ENCODE peak calls at places on chromosomes 7 and 10, in five cellular contexts. One of them, this sample, is unnamed.

GRCh38 chr10:4131407-4132215 is 346.6 kb upstream of the KLF6 start:
- DNase-seq in left ventricle myocardium inferior: no peak
- DNase-seq in heart right ventricle: no peak
- DNase-seq in upper lobe of left lung: no peak
- DNase-seq in fibroblast of pulmonary artery: peak
- DNase-seq in this sample: no peak

GRCh38 chr10:115830260-115830970 is 442.6 kb downstream of the GFRA1 start:
- DNase-seq in left ventricle myocardium inferior: no peak
- DNase-seq in heart right ventricle: no peak
- DNase-seq in upper lobe of left lung: no peak
- DNase-seq in fibroblast of pulmonary artery: peak
- DNase-seq in this sample: no peak

GRCh38 chr10:52276982-52277381 is 37.1 kb upstream of the DKK1 start:
- DNase-seq in left ventricle myocardium inferior: no peak
- DNase-seq in heart right ventricle: no peak
- DNase-seq in upper lobe of left lung: no peak
- DNase-seq in fibroblast of pulmonary artery: no peak
- DNase-seq in this sample: no peak

GRCh38 chr7:12550956-12551355 is 19.6 kb upstream of the SCIN start:
- DNase-seq in left ventricle myocardium inferior: no peak
- DNase-seq in heart right ventricle: no peak
- DNase-seq in upper lobe of left lung: no peak
- DNase-seq in fibroblast of pulmonary artery: no peak
- DNase-seq in this sample: no peak

GRCh38 chr7:145269418-145270161 is 433.7 kb upstream of the TPK1 start:
- DNase-seq in left ventricle myocardium inferior: no peak
- DNase-seq in heart right ventricle: no peak
- DNase-seq in upper lobe of left lung: no peak
- DNase-seq in fibroblast of pulmonary artery: no peak
- DNase-seq in this sample: no peak

GRCh38 chr10:63528084-63528744 is 7.0 kb downstream of the REEP3 start:
- DNase-seq in left ventricle myocardium inferior: no peak
- DNase-seq in heart right ventricle: no peak
- DNase-seq in upper lobe of left lung: no peak
- DNase-seq in fibroblast of pulmonary artery: no peak
- DNase-seq in this sample: no peak

GRCh38 chr10:113180401-113181154 is 230.5 kb downstream of the TCF7L2 start:
- DNase-seq in left ventricle myocardium inferior: no peak
- DNase-seq in heart right ventricle: no peak
- DNase-seq in upper lobe of left lung: no peak
- DNase-seq in fibroblast of pulmonary artery: no peak
- DNase-seq in this sample: no peak

GRCh38 chr7:388461-388960 is 98.5 kb downstream of the FOXL3 start:
- DNase-seq in left ventricle myocardium inferior: peak
- DNase-seq in heart right ventricle: peak
- DNase-seq in upper lobe of left lung: peak
- DNase-seq in fibroblast of pulmonary artery: no peak
- DNase-seq in this sample: no peak

GRCh38 chr10:60230892-60231291 is 158.8 kb downstream of the ANK3 start:
- DNase-seq in left ventricle myocardium inferior: no peak
- DNase-seq in heart right ventricle: no peak
- DNase-seq in upper lobe of left lung: no peak
- DNase-seq in fibroblast of pulmonary artery: peak
- DNase-seq in this sample: no peak

GRCh38 chr7:28955723-28956607 is 2.2 kb downstream of the TRIL start:
- DNase-seq in left ventricle myocardium inferior: peak
- DNase-seq in heart right ventricle: peak
- DNase-seq in upper lobe of left lung: peak
- DNase-seq in fibroblast of pulmonary artery: peak
- DNase-seq in this sample: peak

GRCh38 chr7:151083824-151084160 is 499 bp upstream of the TMUB1 start:
- DNase-seq in left ventricle myocardium inferior: no peak
- DNase-seq in heart right ventricle: no peak
- DNase-seq in upper lobe of left lung: no peak
- DNase-seq in fibroblast of pulmonary artery: no peak
- DNase-seq in this sample: no peak

GRCh38 chr7:151085691-151086620 is at the start of gene AGAP3:
- DNase-seq in left ventricle myocardium inferior: peak
- DNase-seq in heart right ventricle: peak
- DNase-seq in upper lobe of left lung: peak
- DNase-seq in fibroblast of pulmonary artery: peak
- DNase-seq in this sample: peak

GRCh38 chr7:151083071-151083823 is at the start of gene TMUB1:
- DNase-seq in left ventricle myocardium inferior: peak
- DNase-seq in heart right ventricle: peak
- DNase-seq in upper lobe of left lung: peak
- DNase-seq in fibroblast of pulmonary artery: no peak
- DNase-seq in this sample: peak

GRCh38 chr7:151086802-151087246 is 549 bp downstream of the AGAP3 start:
- DNase-seq in left ventricle myocardium inferior: no peak
- DNase-seq in heart right ventricle: no peak
- DNase-seq in upper lobe of left lung: no peak
- DNase-seq in fibroblast of pulmonary artery: no peak
- DNase-seq in this sample: no peak

GRCh38 chr7:151085329-151085690 is 965 bp upstream of the AGAP3 start:
- DNase-seq in left ventricle myocardium inferior: no peak
- DNase-seq in heart right ventricle: no peak
- DNase-seq in upper lobe of left lung: no peak
- DNase-seq in fibroblast of pulmonary artery: no peak
- DNase-seq in this sample: no peak
- H3K4me3 ChIP-seq in left ventricle myocardium inferior: peak
- H3K4me3 ChIP-seq in heart right ventricle: peak
- H3K4me3 ChIP-seq in upper lobe of left lung: peak
- H3K4me3 ChIP-seq in fibroblast of pulmonary artery: no peak
- H3K4me3 ChIP-seq in this sample: no peak

GRCh38 chr10:114426476-114426875 is 22.2 kb upstream of the AFAP1L2 start:
- DNase-seq in left ventricle myocardium inferior: no peak
- DNase-seq in heart right ventricle: no peak
- DNase-seq in upper lobe of left lung: no peak
- DNase-seq in fibroblast of pulmonary artery: no peak
- DNase-seq in this sample: no peak

GRCh38 chr10:114430688-114431413 is 26.5 kb upstream of the AFAP1L2 start:
- DNase-seq in left ventricle myocardium inferior: no peak
- DNase-seq in heart right ventricle: no peak
- DNase-seq in upper lobe of left lung: no peak
- DNase-seq in fibroblast of pulmonary artery: no peak
- DNase-seq in this sample: no peak

GRCh38 chr10:114429581-114430335 is 25.5 kb upstream of the AFAP1L2 start:
- DNase-seq in left ventricle myocardium inferior: no peak
- DNase-seq in heart right ventricle: no peak
- DNase-seq in upper lobe of left lung: no peak
- DNase-seq in fibroblast of pulmonary artery: no peak
- DNase-seq in this sample: no peak

GRCh38 chr10:114431414-114431767 is 27.1 kb upstream of the AFAP1L2 start:
- DNase-seq in left ventricle myocardium inferior: no peak
- DNase-seq in heart right ventricle: no peak
- DNase-seq in upper lobe of left lung: no peak
- DNase-seq in fibroblast of pulmonary artery: no peak
- DNase-seq in this sample: no peak

DNA sequence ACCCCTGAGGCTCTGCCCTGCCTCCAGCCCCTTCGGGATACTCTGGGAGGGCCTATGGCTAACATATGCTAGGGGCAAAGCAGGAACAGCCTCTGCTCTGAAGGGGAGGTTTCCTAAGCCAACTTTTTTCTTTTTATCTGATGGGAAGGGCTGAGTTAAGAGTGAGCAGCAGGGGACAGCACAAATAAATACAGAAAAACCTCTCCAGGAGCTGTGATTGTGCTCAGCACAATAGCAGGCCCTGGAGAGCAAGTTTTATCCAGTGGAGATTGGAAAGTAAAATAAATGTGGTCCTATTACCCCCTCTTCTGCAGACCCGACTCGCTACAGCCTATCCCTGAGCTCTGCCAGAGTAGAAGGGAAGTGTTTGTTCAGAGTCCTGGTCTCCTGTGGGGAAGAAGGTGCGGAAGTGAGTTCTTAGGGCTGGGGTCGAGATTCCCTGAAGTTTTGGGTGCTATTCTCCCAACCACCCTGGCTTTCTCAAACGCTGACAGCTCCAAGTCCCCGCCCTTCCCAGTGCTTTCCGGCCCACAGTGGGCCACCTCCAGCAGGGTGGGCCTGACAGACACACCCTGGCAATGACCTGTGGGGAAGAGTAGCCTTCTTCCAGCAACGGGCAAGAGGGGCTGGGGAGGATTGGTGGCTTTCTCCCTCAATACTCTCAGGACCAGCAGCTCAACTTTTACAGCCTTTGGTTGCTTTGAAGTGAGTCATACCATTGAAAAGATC is 23.0 kb upstream of the AFAP1L2 start:
- DNase-seq in left ventricle myocardium inferior: no peak
- DNase-seq in heart right ventricle: no peak
- DNase-seq in upper lobe of left lung: no peak
- DNase-seq in fibroblast of pulmonary artery: no peak
- DNase-seq in this sample: no peak
- TF ChIP-seq CTCF in left ventricle myocardium inferior: peak
- TF ChIP-seq CTCF in heart right ventricle: no peak
- TF ChIP-seq CTCF in upper lobe of left lung: no peak
- TF ChIP-seq CTCF in fibroblast of pulmonary artery: no peak
- TF ChIP-seq CTCF in this sample: peak

GRCh38 chr10:7855205-7855604 is 36.9 kb downstream of the TAF3 start:
- DNase-seq in left ventricle myocardium inferior: no peak
- DNase-seq in heart right ventricle: no peak
- DNase-seq in upper lobe of left lung: no peak
- DNase-seq in fibroblast of pulmonary artery: no peak
- DNase-seq in this sample: no peak
- H3K4me3 ChIP-seq in left ventricle myocardium inferior: no peak
- H3K4me3 ChIP-seq in heart right ventricle: no peak
- H3K4me3 ChIP-seq in upper lobe of left lung: no peak
- H3K4me3 ChIP-seq in fibroblast of pulmonary artery: no peak
- H3K4me3 ChIP-seq in this sample: no peak

GRCh38 chr10:93206652-93207051 is 133.0 kb downstream of the CYP26A1 start:
- DNase-seq in left ventricle myocardium inferior: no peak
- DNase-seq in heart right ventricle: no peak
- DNase-seq in upper lobe of left lung: no peak
- DNase-seq in fibroblast of pulmonary artery: no peak
- DNase-seq in this sample: no peak
- TF ChIP-seq CTCF in left ventricle myocardium inferior: no peak
- TF ChIP-seq CTCF in heart right ventricle: no peak
- TF ChIP-seq CTCF in upper lobe of left lung: no peak
- TF ChIP-seq CTCF in fibroblast of pulmonary artery: no peak
- TF ChIP-seq CTCF in this sample: no peak

This sample was measured in tibial nerve.